ENCODE peak calls at places on chromosomes 13 and 19, in six cellular contexts. Y, M, O, I, R and X are unnamed samples.

GRCh38 chr13:110942248-110942981 is 27.5 kb upstream of the ANKRD10 start:
- DNase-seq in Y (no peak), M (no peak), O (no peak), I (no peak), R (no peak), X (no peak)

GRCh38 chr19:18220632-18221275 is 5.5 kb downstream of the PDE4C start:
- DNase-seq in Y (no peak), M (no peak), O (no peak), I (no peak), R (no peak), X (no peak)

GRCh38 chr19:42282036-42282762 is 13.1 kb downstream of the CIC start:
- DNase-seq in Y (no peak), M (peak), O (no peak), I (no peak), R (peak), X (no peak)

GRCh38 chr19:17757125-17757524 is 5.8 kb downstream of the FCHO1 start:
- DNase-seq in Y (peak), M (peak), O (no peak), I (peak), R (peak), X (peak)

GRCh38 chr13:107211073-107211472 is 643.1 kb upstream of the ARGLU1 start:
- DNase-seq in Y (no peak), M (peak), O (peak), I (peak), R (peak), X (peak)

GRCh38 chr13:80755925-80756324 is 415.0 kb upstream of the SPRY2 start:
- DNase-seq in Y (no peak), M (no peak), O (no peak), I (no peak), R (no peak), X (no peak)

GRCh38 chr13:77329133-77330008 is 2.5 kb upstream of the MYCBP2 start:
- DNase-seq in Y (peak), M (peak), O (peak), I (peak), R (peak), X (peak)

GRCh38 chr19:7386308-7386707 is 37.6 kb downstream of the ARHGEF18 start:
- DNase-seq in Y (no peak), M (no peak), O (no peak), I (no peak), R (no peak), X (no peak)

GRCh38 chr13:87570669-87571068 is 100.5 kb upstream of the SLITRK5 start:
- DNase-seq in Y (no peak), M (no peak), O (no peak), I (no peak), R (no peak), X (no peak)

GRCh38 chr13:28586585-28587540 is 72.1 kb upstream of the POMP start:
- DNase-seq in Y (no peak), M (no peak), O (no peak), I (no peak), R (no peak), X (no peak)

GRCh38 chr19:47145639-47146486 is 15.2 kb downstream of the SAE1 start:
- DNase-seq in Y (no peak), M (no peak), O (no peak), I (no peak), R (no peak), X (no peak)

GRCh38 chr13:28047784-28048388 is 52.5 kb downstream of the FLT3 start:
- DNase-seq in Y (no peak), M (no peak), O (peak), I (no peak), R (no peak), X (no peak)

GRCh38 chr13:79799466-79799865 is 318.5 kb downstream of the NDFIP2 start:
- DNase-seq in Y (no peak), M (no peak), O (no peak), I (no peak), R (no peak), X (no peak)

GRCh38 chr13:28181413-28181812 is 43.1 kb downstream of the PAN3 start:
- DNase-seq in Y (no peak), M (no peak), O (no peak), I (peak), R (no peak), X (no peak)

GRCh38 chr13:50334944-50335343 is 319.7 kb downstream of the KCNRG start:
- DNase-seq in Y (no peak), M (no peak), O (no peak), I (peak), R (no peak), X (no peak)

GRCh38 chr13:94435604-94436226 is 43.8 kb downstream of the DCT start:
- DNase-seq in Y (no peak), M (no peak), O (peak), I (peak), R (no peak), X (no peak)

GRCh38 chr13:102354011-102354410 is 47.8 kb downstream of the FGF14 start:
- DNase-seq in Y (no peak), M (no peak), O (no peak), I (no peak), R (no peak), X (no peak)

GRCh38 chr13:54133721-54134120 is 1105.1 kb downstream of the OLFM4 start:
- DNase-seq in Y (no peak), M (no peak), O (no peak), I (no peak), R (no peak), X (no peak)

GRCh38 chr13:112781287-112781686 is 91.4 kb downstream of the ATP11A start:
- DNase-seq in Y (no peak), M (no peak), O (no peak), I (no peak), R (no peak), X (peak)